ENCODE peak calls at places on chromosomes 12 and 14, in seven cellular contexts. I is LNCaP clone FGC, P is OCI-LY7, W is GM12865, X is AG04450, N is fibroblast of lung, R is Peyer's patch. K is an unnamed sample.

GRCh38 chr12:71439613-71440392 is at the start of gene LGR5:
- DNase-seq in I (no peak), P (no peak), W (peak; percentile 9), X (no peak), N (peak; percentile 48), R (no peak), K (no peak)

GRCh38 chr14:32252030-32252670 is 49.1 kb upstream of the RNU6-8 start:
- DNase-seq in I (peak; percentile 32), P (peak; percentile 79), W (peak; percentile 82), X (peak; percentile 45), N (peak; percentile 69), R (peak; percentile 49), K (no peak)

GRCh38 chr12:61654698-61655097 is 605.5 kb upstream of the USP15 start:
- DNase-seq in I (peak; percentile 18), P (peak; percentile 9), W (peak; percentile 1), X (no peak), N (no peak), R (no peak), K (no peak)

GRCh38 chr14:68668028-68668427 is 124.8 kb downstream of the ZFP36L1 start:
- DNase-seq in I (no peak), P (no peak), W (no peak), X (no peak), N (no peak), R (peak; percentile 12), K (no peak)

GRCh38 chr14:92942136-92942535 is 19.2 kb downstream of the CHGA start:
- DNase-seq in I (no peak), P (no peak), W (no peak), X (no peak), N (no peak), R (no peak), K (no peak)

GRCh38 chr14:20609215-20610001 is 18.2 kb upstream of the RNASE12 start:
- DNase-seq in I (peak; percentile 76), P (peak; percentile 91), W (peak; percentile 90), X (peak; percentile 78), N (peak; percentile 73), R (peak; percentile 71), K (peak; percentile 86)

GRCh38 chr12:18158774-18159557 is 69.0 kb upstream of the RERGL start:
- DNase-seq in I (no peak), P (peak; percentile 65), W (peak; percentile 48), X (no peak), N (peak; percentile 18), R (no peak), K (no peak)

GRCh38 chr12:122939151-122939550 is 27.1 kb downstream of the ABCB9 start:
- DNase-seq in I (no peak), P (no peak), W (no peak), X (no peak), N (no peak), R (no peak), K (no peak)

GRCh38 chr12:29148065-29148957 is 767 bp upstream of the FAR2 start:
- DNase-seq in I (no peak), P (no peak), W (no peak), X (no peak), N (peak; percentile 22), R (no peak), K (no peak)

DNA sequence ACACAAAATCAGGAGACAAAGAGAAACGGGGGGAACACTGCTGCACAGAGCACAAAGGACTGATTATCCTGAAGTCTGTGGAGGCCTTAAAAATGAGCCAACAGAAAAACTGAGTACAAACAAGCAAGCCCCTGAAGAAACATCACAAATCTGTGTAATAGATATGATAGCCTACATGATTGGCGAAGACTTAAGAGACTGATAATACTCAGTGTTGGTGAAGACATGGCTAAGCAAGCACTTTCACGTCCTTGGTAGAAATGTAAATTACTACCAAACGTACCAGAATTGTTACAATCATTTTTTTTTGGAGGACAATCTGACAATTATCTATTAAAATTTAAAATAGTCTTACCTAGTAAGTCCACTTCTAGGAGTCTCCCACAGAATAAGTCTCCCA is 74.6 kb downstream of the NINJ2 start:
- DNase-seq in I (no peak), P (no peak), W (no peak), X (no peak), N (no peak), R (no peak), K (no peak)
- H3K4me3 ChIP-seq in I (no peak overlapping the region), P (no peak overlapping the region), W (no peak overlapping the region), X (no peak overlapping the region), N (no peak overlapping the region), R (no peak overlapping the region), K (no peak overlapping the region)

DNA sequence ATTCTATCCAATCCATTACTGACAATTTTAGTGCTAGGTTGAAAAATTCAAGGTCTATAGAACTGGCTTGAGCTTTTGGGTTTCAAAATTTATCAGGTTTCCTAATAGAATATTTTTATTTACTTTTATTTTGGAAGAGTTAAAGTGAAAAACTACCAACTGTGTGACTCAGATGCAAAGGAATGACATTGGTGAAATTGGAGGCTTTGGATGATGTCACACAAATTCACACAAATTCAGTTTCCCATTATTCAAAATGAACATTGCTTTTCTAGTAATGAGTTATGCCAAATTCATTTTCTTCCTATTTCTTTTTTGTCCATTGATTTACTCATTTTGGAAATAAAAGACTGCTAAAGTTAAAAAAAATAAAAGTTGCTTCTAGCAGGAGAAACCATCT is 186.9 kb downstream of the ALX1 start:
- DNase-seq in I (no peak), P (no peak), W (no peak), X (no peak), N (peak; percentile 47), R (no peak), K (no peak)
- TF ChIP-seq CTCF in I (no peak), P (no peak), W (no peak), X (no peak), N (no peak), R (no peak), K (no peak)

GRCh38 chr12:464484-465267 is 4.9 kb downstream of the B4GALNT3 start:
- DNase-seq in I (no peak), P (no peak), W (no peak), X (no peak), N (peak; percentile 26), R (no peak), K (no peak)

GRCh38 chr12:461425-461824 is 1.7 kb downstream of the B4GALNT3 start:
- DNase-seq in I (no peak), P (no peak), W (no peak), X (no peak), N (no peak), R (no peak), K (no peak)

GRCh38 chr12:466039-466438 is 6.3 kb downstream of the B4GALNT3 start:
- DNase-seq in I (no peak), P (no peak), W (no peak), X (no peak), N (no peak), R (no peak), K (peak; percentile 53)

GRCh38 chr12:460301-461230 is 827 bp downstream of the B4GALNT3 start:
- DNase-seq in I (no peak), P (peak; percentile 37), W (peak; percentile 41), X (no peak), N (peak; percentile 15), R (no peak), K (peak; percentile 80)

DNA sequence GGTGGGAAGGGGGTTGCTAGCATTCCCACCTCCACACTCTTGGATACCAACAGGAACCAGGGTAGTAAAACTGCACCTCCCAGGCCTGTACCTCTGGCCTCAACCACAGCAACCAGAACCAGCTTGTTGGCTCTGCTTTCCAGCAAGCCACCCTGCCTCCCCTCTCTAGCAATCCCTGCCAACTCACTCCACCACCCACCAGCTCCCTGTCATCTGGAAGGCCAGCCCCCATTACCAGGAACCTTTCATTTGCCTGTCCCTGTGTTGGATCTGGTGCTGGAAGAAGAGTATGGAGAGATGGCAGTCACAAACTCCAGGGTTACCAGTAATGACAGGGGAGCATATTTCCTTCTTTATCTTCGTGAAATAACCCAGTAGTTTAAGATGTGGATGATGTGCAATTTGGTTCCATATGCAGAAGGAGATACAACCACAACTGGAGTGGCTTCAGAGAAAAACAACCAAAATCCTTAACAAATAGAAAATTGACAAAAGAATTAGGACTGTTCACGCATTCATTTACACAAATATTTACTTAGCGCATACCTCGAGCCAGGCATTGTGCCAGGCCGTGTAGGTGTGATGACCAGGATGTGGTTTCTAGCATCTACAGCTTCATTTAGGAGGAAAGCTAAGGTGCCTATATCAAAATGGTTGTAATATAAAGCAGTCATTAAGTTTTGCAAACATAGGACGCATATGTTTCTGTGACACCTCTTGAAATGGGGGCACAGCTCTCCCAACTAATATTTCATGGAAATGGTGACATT is 3.4 kb downstream of the B4GALNT3 start:
- DNase-seq in I (no peak), P (no peak), W (no peak), X (no peak), N (peak; percentile 42), R (no peak), K (no peak)
- H3K4me3 ChIP-seq in I (no peak overlapping the region), P (no peak overlapping the region), W (no peak overlapping the region), X (no peak overlapping the region), N (no peak overlapping the region), R (no peak overlapping the region), K (no peak overlapping the region)

DNA sequence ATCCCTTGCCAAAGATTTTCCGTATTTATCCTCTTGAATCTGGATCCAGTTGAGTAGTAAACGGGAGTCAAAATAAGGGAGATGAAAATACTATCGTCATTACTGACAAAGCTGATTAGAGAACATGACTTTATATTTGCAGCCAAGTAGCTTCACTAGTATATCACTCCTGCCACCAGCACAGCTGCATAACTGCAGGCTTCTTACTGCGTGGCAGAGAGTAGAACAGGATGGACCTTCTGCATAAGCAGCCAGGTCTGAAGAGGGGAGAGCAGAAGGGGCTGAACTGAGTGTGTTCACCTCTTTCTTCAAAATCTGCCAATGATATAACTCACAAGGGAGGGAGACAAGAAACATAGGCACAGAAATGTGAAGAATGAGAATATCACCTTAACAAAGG is 283.7 kb downstream of the FBXL14 start:
- DNase-seq in I (no peak), P (peak; percentile 71), W (no peak), X (no peak), N (no peak), R (no peak), K (no peak)
- TF ChIP-seq CTCF in I (no peak), P (no peak), W (no peak), X (no peak), N (no peak), R (no peak), K (no peak)